ENCODE peak calls at places on chromosome 5, in ten cellular contexts. Z is HCT116, M is body of pancreas, H is K562, D is GM12878, J is A549, X is heart left ventricle, T is HepG2, E is upper lobe of left lung, U is right lobe of liver. W is an unnamed sample.

GRCh38 chr5:105392122-105392709 is 1829.6 kb upstream of the NUDT12 start:
- ATAC-seq in J (no peak), T (peak; percentile 92), Z (peak; percentile 81), E (peak; percentile 57), X (no peak), H (peak; percentile 82), D (no peak), U (peak; percentile 17), M (no peak), W (no peak)

GRCh38 chr5:56763711-56764466 is 51.5 kb upstream of the MAP3K1 start:
- ATAC-seq in Z (no peak), M (no peak), H (peak; percentile 79), D (peak; percentile 94), J (no peak), E (peak; percentile 53), U (no peak), T (peak; percentile 76), X (peak; percentile 47), W (peak; percentile 55)

GRCh38 chr5:53090229-53090628 is 19.3 kb downstream of the MOCS2 start:
- ATAC-seq in T (no peak), U (no peak), H (no peak), Z (no peak), J (no peak), M (no peak), X (no peak), D (no peak), E (no peak), W (no peak)

GRCh38 chr5:177389368-177390169 is 5.3 kb downstream of the SLC34A1 start:
- ATAC-seq in Z (peak; percentile 69), E (peak; percentile 65), D (peak; percentile 67), M (no peak), T (peak; percentile 54), J (peak; percentile 13), U (peak; percentile 20), H (no peak), X (peak; percentile 41), W (peak; percentile 29)

GRCh38 chr5:90685425-90686022 is 126.9 kb downstream of the ADGRV1 start:
- ATAC-seq in D (no peak), X (no peak), T (no peak), H (no peak), J (no peak), U (no peak), Z (no peak), M (no peak), E (no peak), W (no peak)

GRCh38 chr5:129356846-129357245 is 103.3 kb upstream of the ADAMTS19 start:
- ATAC-seq in T (no peak), D (no peak), J (no peak), E (no peak), X (no peak), U (no peak), Z (no peak), M (no peak), H (no peak), W (no peak)

GRCh38 chr5:54306893-54307292 is 3.5 kb downstream of the ARL15 start:
- ATAC-seq in M (no peak), E (no peak), D (no peak), H (no peak), X (no peak), T (no peak), Z (no peak), U (no peak), J (no peak), W (no peak)

GRCh38 chr5:95043234-95043633 is 241.7 kb downstream of the MCTP1 start:
- ATAC-seq in U (peak; percentile 51), Z (no peak), X (peak; percentile 52), E (no peak), H (no peak), T (no peak), M (no peak), J (no peak), D (peak; percentile 44), W (no peak)

DNA sequence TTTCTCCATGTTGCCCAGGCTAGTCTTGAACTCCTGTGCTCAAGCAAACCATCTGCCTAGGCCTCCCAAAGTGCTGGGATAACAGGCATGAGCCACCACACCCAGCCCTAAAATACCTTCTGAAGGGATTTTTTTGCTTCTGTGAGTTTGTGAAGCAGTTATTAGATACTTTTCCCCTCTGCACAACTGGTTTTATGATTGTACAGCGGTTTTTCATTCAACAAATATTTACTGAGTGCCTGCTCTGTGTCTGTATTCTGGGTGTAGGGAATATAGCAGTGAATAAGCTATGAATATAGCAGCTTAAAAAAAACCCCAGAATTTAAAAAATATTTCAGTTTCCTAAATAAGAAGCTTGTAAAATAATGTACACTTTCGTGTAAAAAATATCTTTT is 2.3 kb downstream of the SNX24 start:
- ATAC-seq in T (peak; percentile 1), H (no peak), J (no peak), E (no peak), U (no peak), Z (no peak), X (no peak), D (no peak), M (no peak), W (no peak)
- H3K27ac ChIP-seq in T (peak overlapping the region; percentile 96), H (no peak overlapping the region), J (peak overlapping the region; percentile 94), E (peak overlapping the region; percentile 22), U (no peak overlapping the region), Z (no peak overlapping the region), X (no peak overlapping the region), D (no peak overlapping the region), M (no peak overlapping the region), W (no peak overlapping the region)

DNA sequence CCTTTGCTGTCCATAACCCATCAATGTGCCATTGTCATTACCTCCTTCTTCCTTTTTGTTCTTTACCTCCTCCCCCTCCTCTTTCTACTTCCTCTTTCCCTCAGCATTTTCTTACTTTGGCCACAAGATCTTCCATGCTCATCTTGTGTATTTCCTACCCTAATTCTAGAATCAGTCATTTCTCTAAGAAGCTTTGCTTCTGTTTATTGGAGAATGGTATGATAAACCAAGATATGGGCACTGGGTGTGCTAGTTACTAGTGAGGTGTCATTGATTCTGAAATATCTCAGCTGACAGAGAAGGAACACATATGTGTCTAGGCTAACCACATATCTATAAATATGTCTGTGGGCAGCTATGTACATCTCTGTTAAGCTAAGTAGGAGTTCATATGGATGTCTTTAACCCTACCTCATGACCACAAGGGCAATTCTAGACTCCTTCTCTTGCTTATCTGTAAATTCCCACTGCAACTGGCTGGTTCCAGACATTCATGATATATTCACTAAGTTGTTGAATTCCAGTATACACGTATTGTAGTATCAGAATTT is 2051.3 kb upstream of the CDH9 start:
- ATAC-seq in D (peak; percentile 47), H (no peak), T (no peak), X (no peak), M (no peak), E (no peak), Z (no peak), U (no peak), J (no peak), W (no peak)
- TF ChIP-seq POLR2A in D (no peak), H (no peak), T (no peak), X (no peak), M (no peak), E (no peak), Z (no peak), U (no peak), J (no peak), W (no peak)

GRCh38 chr5:112870976-112871375 is 9.9 kb downstream of the SRP19 start:
- ATAC-seq in M (no peak), X (no peak), H (no peak), T (no peak), J (no peak), D (no peak), U (no peak), E (no peak), Z (no peak), W (no peak)

GRCh38 chr5:112880219-112880964 is 19.3 kb downstream of the SRP19 start:
- ATAC-seq in U (no peak), T (no peak), Z (no peak), M (no peak), E (no peak), X (peak; percentile 25), J (no peak), D (no peak), H (no peak), W (no peak)

GRCh38 chr5:112878760-112879159 is 17.7 kb downstream of the SRP19 start:
- ATAC-seq in X (no peak), M (peak; percentile 46), H (peak; percentile 71), T (no peak), U (no peak), D (no peak), Z (peak; percentile 48), J (no peak), E (no peak), W (no peak)

DNA sequence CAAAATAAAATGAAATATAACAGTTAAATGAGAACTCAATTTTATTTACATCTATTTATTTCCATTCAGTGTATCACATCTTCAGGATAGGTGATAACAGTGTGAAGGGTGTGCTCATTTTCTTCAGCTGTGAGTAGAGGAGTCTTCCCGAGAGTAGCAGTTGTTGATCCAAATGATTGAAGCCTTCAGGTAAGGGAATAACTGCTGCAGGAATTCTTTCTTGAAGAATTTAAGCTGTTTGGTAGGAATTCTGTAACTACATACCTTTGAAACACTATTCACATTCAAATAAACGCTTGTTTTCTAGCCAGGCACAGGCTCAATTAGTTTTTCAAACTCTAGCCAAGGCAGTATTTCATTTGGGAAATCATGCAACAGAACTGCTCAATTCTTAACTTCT is 15.3 kb downstream of the SRP19 start:
- ATAC-seq in E (no peak), M (no peak), Z (no peak), D (no peak), U (no peak), T (no peak), X (no peak), J (no peak), H (no peak), W (no peak)
- H3K4me1 ChIP-seq in E (no peaks in the 10 kb centered on the region), M (peaks cover 14% of the 10 kb centered on the region), Z (peaks cover 8% of the 10 kb centered on the region), D (no peaks in the 10 kb centered on the region), U (no peaks in the 10 kb centered on the region), T (no peaks in the 10 kb centered on the region), X (no peaks in the 10 kb centered on the region), J (peaks cover 12% of the 10 kb centered on the region), H (no peaks in the 10 kb centered on the region), W (no peaks in the 10 kb centered on the region)

DNA sequence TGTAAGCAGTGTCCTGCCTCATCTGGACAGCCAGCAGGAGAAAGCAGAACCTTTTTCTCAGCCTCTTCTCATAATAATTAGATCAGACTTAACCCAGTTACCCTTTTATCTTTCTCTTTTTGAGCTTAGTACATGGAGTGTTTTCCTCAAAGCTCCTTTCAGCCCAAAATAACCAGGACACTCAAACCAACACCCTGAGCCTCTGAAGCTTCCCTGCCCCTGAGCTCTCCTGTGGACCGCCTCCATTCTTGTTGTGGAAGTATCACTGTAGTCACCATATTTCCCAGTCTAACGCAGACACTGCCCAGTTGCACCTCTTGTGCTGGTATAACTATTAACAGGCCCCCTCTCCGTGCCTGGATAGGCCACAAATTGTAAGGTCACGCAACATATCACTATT is 53.8 kb upstream of the ZNF622 start:
- ATAC-seq in Z (no peak), E (no peak), J (no peak), H (no peak), T (no peak), U (no peak), D (no peak), M (no peak), X (no peak), W (no peak)
- H3K27ac ChIP-seq in Z (no peak overlapping the region), E (no peak overlapping the region), J (no peak overlapping the region), H (no peak overlapping the region), T (no peak overlapping the region), U (no peak overlapping the region), D (no peak overlapping the region), M (peak overlapping the region; percentile 96), X (no peak overlapping the region), W (no peak overlapping the region)

W was measured in gastroesophageal sphincter.